ENCODE peak calls at places on chromosome 5, in four cellular contexts. I is A549, T is HCT116, C is sigmoid colon. X is an unnamed sample.

GRCh38 chr5:96661101-96661840 is 905 bp upstream of the CAST start:
- DNase-seq in I (peak; percentile 56), T (no peak), C (peak; percentile 70), X (peak; percentile 78)

GRCh38 chr5:132655821-132656773 is 1.9 kb upstream of the IL13 start:
- DNase-seq in I (no peak), T (no peak), C (no peak), X (no peak)

GRCh38 chr5:138905541-138905940 is 30.4 kb upstream of the LRRTM2 start:
- DNase-seq in I (peak; percentile 53), T (no peak), C (no peak), X (no peak)

GRCh38 chr5:60299944-60300343 is 400.0 kb downstream of the DEPDC1B start:
- DNase-seq in I (no peak), T (no peak), C (no peak), X (no peak)

GRCh38 chr5:139758510-139759036 is 37.0 kb upstream of the PSD2 start:
- DNase-seq in I (no peak), T (no peak), C (no peak), X (no peak)

GRCh38 chr5:133285583-133286021 is 233.8 kb downstream of the HSPA4 start:
- DNase-seq in I (peak; percentile 53), T (no peak), C (no peak), X (no peak)

GRCh38 chr5:1050449-1051365 is 42.1 kb downstream of the NKD2 start:
- DNase-seq in I (no peak), T (no peak), C (no peak), X (no peak)

GRCh38 chr5:68505917-68506860 is 290.6 kb downstream of the PIK3R1 start:
- DNase-seq in I (peak; percentile 56), T (peak; percentile 60), C (no peak), X (no peak)

GRCh38 chr5:31638748-31639418 is at the start of gene PDZD2:
- DNase-seq in I (peak; percentile 65), T (peak; percentile 48), C (peak; percentile 84), X (peak; percentile 83)

GRCh38 chr5:62502456-62503101 is 76.0 kb upstream of the LRRC70 start:
- DNase-seq in I (no peak), T (no peak), C (no peak), X (no peak)

GRCh38 chr5:59328801-59329296 is 564.7 kb downstream of the PDE4D start:
- DNase-seq in I (peak; percentile 74), T (no peak), C (no peak), X (no peak)

GRCh38 chr5:143244000-143244736 is 159.3 kb downstream of the NR3C1 start:
- DNase-seq in I (peak; percentile 92), T (peak; percentile 82), C (peak; percentile 86), X (no peak)

GRCh38 chr5:141528401-141528984 is 39.6 kb downstream of the PCDHGC5 start:
- DNase-seq in I (no peak), T (no peak), C (peak; percentile 70), X (no peak)

GRCh38 chr5:169647566-169647965 is 10.5 kb downstream of the DOCK2 start:
- DNase-seq in I (no peak), T (no peak), C (no peak), X (no peak)

GRCh38 chr5:39014544-39014943 is 59.7 kb downstream of the RICTOR start:
- DNase-seq in I (peak; percentile 49), T (no peak), C (no peak), X (no peak)

DNA sequence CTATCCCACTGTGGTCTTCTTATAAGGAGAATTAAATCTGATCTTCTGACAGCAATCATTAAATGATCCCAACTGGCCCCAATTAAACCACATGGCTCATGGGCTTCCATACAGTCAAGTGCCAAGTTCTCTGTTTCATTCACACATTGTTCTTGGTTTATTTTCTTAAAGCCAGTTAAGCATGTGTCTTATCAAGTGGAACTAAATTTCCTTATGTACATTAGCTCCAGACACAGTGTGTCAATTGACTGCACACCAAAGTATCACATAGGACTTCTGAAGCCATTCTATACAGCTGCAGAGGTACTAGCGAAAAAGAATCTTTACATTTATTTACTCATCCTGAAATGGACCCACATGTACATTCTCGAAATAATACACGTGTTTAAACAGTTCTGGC is 51.1 kb downstream of the MEF2C start:
- DNase-seq in I (no peak), T (no peak), C (no peak), X (no peak)
- TF ChIP-seq POLR2A in I (no peak), T (no peak), C (no peak), X (no peak)

GRCh38 chr5:7616897-7617296 is 221.0 kb downstream of the ADCY2 start:
- DNase-seq in I (no peak), T (no peak), C (no peak), X (no peak)

GRCh38 chr5:7628248-7628647 is 222.7 kb downstream of the CFAP90 start:
- DNase-seq in I (no peak), T (no peak), C (no peak), X (no peak)

GRCh38 chr5:7622498-7622897 is 226.6 kb downstream of the ADCY2 start:
- DNase-seq in I (no peak), T (no peak), C (no peak), X (no peak)
- TF ChIP-seq POLR2A in I (no peak), T (no peak), C (no peak), X (no peak)

DNA sequence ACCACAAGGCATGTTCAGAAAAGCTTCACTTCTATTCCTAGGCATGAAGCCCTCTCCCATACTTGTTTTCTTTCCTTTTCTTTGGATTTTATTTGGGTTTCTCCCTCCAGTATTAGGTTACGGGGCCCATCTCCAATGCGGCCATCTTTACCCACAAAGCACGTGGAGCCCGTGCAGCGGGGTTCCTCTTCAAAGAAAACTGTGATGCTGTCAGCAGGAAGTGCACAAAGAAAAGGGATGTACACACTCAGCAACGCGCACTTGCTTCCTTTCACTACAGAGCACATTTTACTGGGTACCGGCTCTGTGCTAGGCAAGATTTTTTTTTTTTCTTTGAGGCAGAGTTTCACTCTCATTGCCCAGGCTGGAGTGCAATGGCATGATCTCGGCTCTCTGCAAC is 106.6 kb downstream of the COL23A1 start:
- DNase-seq in I (no peak), T (no peak), C (no peak), X (peak; percentile 86)
- TF ChIP-seq POLR2A in I (no peak), T (no peak), C (no peak), X (no peak)

GRCh38 chr5:55933377-55934116 is 61.2 kb downstream of the IL6ST start:
- DNase-seq in I (no peak), T (no peak), C (no peak), X (no peak)

GRCh38 chr5:55934720-55935119 is 60.0 kb downstream of the IL6ST start:
- DNase-seq in I (no peak), T (no peak), C (no peak), X (no peak)

GRCh38 chr5:55932700-55933099 is 62.1 kb downstream of the IL6ST start:
- DNase-seq in I (no peak), T (no peak), C (no peak), X (no peak)

GRCh38 chr5:55935371-55935770 is 59.4 kb downstream of the IL6ST start:
- DNase-seq in I (no peak), T (no peak), C (no peak), X (no peak)

DNA sequence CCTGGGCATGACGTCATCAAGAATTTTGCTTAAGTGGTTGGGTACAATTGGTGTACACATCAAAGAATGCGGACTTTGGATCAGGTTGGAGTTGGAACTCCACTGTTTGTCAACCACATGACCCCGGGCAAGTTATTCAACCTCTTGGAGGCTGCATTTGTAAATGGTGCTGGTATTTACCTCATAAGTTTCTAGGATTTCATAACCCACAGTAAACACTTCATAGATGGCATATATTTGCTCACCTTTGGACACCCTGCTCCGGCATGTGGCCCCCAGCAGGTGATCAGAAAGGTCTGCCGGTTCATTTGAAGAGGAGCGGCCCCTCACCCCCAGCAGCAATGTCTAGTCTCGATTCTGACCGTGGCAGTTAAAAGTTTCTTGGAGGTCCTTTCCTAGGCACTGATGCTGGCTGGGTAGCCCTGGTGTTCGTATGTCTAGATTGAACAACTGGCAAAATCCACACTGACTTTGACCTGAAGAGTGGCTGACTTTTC is 60.6 kb downstream of the IL6ST start:
- DNase-seq in I (peak; percentile 96), T (no peak), C (no peak), X (no peak)
- TF ChIP-seq POLR2A in I (no peak), T (no peak), C (no peak), X (no peak)

GRCh38 chr5:79811904-79812303 is 122.3 kb downstream of the CMYA5 start:
- DNase-seq in I (no peak), T (no peak), C (no peak), X (no peak)

GRCh38 chr5:79806741-79807140 is 117.1 kb downstream of the CMYA5 start:
- DNase-seq in I (no peak), T (no peak), C (no peak), X (no peak)

GRCh38 chr5:79809743-79810142 is 120.1 kb downstream of the CMYA5 start:
- DNase-seq in I (no peak), T (no peak), C (no peak), X (no peak)

GRCh38 chr5:79816014-79816413 is 126.4 kb downstream of the CMYA5 start:
- DNase-seq in I (no peak), T (no peak), C (no peak), X (no peak)

GRCh38 chr5:79811081-79811480 is 121.4 kb downstream of the CMYA5 start:
- DNase-seq in I (no peak), T (no peak), C (no peak), X (no peak)
- TF ChIP-seq POLR2A in I (no peak), T (no peak), C (no peak), X (no peak)

GRCh38 chr5:136399512-136399911 is 34.2 kb upstream of the TRPC7 start:
- DNase-seq in I (no peak), T (no peak), C (no peak), X (no peak)
- TF ChIP-seq POLR2A in I (no peak), T (no peak), C (no peak), X (no peak)

DNA sequence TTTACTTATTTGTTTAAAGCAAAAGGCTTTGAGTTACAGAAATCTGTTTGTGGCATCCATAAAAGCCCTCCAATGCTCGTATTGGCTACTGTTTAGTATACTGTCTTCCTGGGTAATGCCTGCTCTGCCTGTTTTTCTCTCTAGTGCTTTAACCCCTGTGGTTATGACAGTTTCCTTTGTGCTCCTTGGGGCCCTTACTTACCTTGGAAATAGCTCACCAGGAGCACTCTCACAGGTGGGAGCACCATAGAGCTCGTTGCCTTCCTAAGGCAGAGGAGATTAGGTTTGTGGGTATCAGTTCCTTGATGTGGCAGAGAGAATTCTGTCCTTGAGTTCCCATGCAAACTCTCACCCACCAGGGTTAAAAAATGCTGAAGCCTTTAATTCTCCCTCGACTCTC is 242.8 kb downstream of the CDH18 start:
- DNase-seq in I (no peak), T (no peak), C (no peak), X (no peak)
- TF ChIP-seq POLR2A in I (no peak), T (no peak), C (no peak), X (no peak)